ENCODE peak calls at places on chromosome 16, in six cellular contexts. One of them, this sample, is unnamed.

GRCh38 chr16:71870818-71871217 is 13.2 kb downstream of the ZNF821 start:
- DNase-seq in posterior vena cava: no peak
- DNase-seq in choroid plexus epithelial cell: no peak
- DNase-seq in brain microvascular endothelial cell: no peak
- DNase-seq in A673: no peak
- DNase-seq in HEK293T: no peak
- DNase-seq in this sample: no peak

GRCh38 chr16:53085539-53086450 is 31.0 kb downstream of the CHD9 start:
- DNase-seq in posterior vena cava: no peak
- DNase-seq in choroid plexus epithelial cell: peak; percentile 28
- DNase-seq in brain microvascular endothelial cell: no peak
- DNase-seq in A673: peak; percentile 92
- DNase-seq in HEK293T: no peak
- DNase-seq in this sample: no peak

GRCh38 chr16:65904361-65904760 is 462.1 kb upstream of the CDH5 start:
- DNase-seq in posterior vena cava: no peak
- DNase-seq in choroid plexus epithelial cell: no peak
- DNase-seq in brain microvascular endothelial cell: no peak
- DNase-seq in A673: no peak
- DNase-seq in HEK293T: no peak
- DNase-seq in this sample: no peak

GRCh38 chr16:56332464-56333079 is 92.8 kb downstream of the AMFR start:
- DNase-seq in posterior vena cava: peak; percentile 92
- DNase-seq in choroid plexus epithelial cell: peak; percentile 55
- DNase-seq in brain microvascular endothelial cell: peak; percentile 35
- DNase-seq in A673: no peak
- DNase-seq in HEK293T: peak; percentile 17
- DNase-seq in this sample: peak; percentile 18

GRCh38 chr16:88063201-88063773 is 112.1 kb downstream of the BANP start:
- DNase-seq in posterior vena cava: peak; percentile 85
- DNase-seq in choroid plexus epithelial cell: peak; percentile 74
- DNase-seq in brain microvascular endothelial cell: peak; percentile 51
- DNase-seq in A673: no peak
- DNase-seq in HEK293T: no peak
- DNase-seq in this sample: peak; percentile 82

GRCh38 chr16:81697886-81698635 is 81.0 kb upstream of the PLCG2 start:
- DNase-seq in posterior vena cava: no peak
- DNase-seq in choroid plexus epithelial cell: no peak
- DNase-seq in brain microvascular endothelial cell: no peak
- DNase-seq in A673: no peak
- DNase-seq in HEK293T: no peak
- DNase-seq in this sample: peak; percentile 22

GRCh38 chr16:89770367-89770766 is 46.1 kb downstream of the FANCA start:
- DNase-seq in posterior vena cava: no peak
- DNase-seq in choroid plexus epithelial cell: no peak
- DNase-seq in brain microvascular endothelial cell: no peak
- DNase-seq in A673: no peak
- DNase-seq in HEK293T: no peak
- DNase-seq in this sample: no peak

GRCh38 chr16:81581107-81581506 is 136.5 kb downstream of the CMIP start:
- DNase-seq in posterior vena cava: no peak
- DNase-seq in choroid plexus epithelial cell: no peak
- DNase-seq in brain microvascular endothelial cell: no peak
- DNase-seq in A673: no peak
- DNase-seq in HEK293T: no peak
- DNase-seq in this sample: peak; percentile 68

GRCh38 chr16:72862090-72862489 is 185.8 kb downstream of the ZFHX3 start:
- DNase-seq in posterior vena cava: no peak
- DNase-seq in choroid plexus epithelial cell: no peak
- DNase-seq in brain microvascular endothelial cell: no peak
- DNase-seq in A673: no peak
- DNase-seq in HEK293T: no peak
- DNase-seq in this sample: no peak

GRCh38 chr16:19463468-19464315 is 46.0 kb downstream of the TMC5 start:
- DNase-seq in posterior vena cava: no peak
- DNase-seq in choroid plexus epithelial cell: no peak
- DNase-seq in brain microvascular endothelial cell: no peak
- DNase-seq in A673: no peak
- DNase-seq in HEK293T: no peak
- DNase-seq in this sample: no peak

GRCh38 chr16:57619606-57620315 is 8.7 kb upstream of the ADGRG1 start:
- DNase-seq in posterior vena cava: peak; percentile 71
- DNase-seq in choroid plexus epithelial cell: no peak
- DNase-seq in brain microvascular endothelial cell: no peak
- DNase-seq in A673: no peak
- DNase-seq in HEK293T: no peak
- DNase-seq in this sample: no peak

GRCh38 chr16:17481741-17482140 is 11.0 kb upstream of the XYLT1 start:
- DNase-seq in posterior vena cava: no peak
- DNase-seq in choroid plexus epithelial cell: no peak
- DNase-seq in brain microvascular endothelial cell: no peak
- DNase-seq in A673: no peak
- DNase-seq in HEK293T: no peak
- DNase-seq in this sample: no peak

GRCh38 chr16:4116328-4117249 is at the start of gene ADCY9:
- DNase-seq in posterior vena cava: peak; percentile 93
- DNase-seq in choroid plexus epithelial cell: peak; percentile 70
- DNase-seq in brain microvascular endothelial cell: no peak
- DNase-seq in A673: peak; percentile 90
- DNase-seq in HEK293T: peak; percentile 96
- DNase-seq in this sample: peak; percentile 71

GRCh38 chr16:2767140-2767731 is 9.8 kb downstream of the ELOB start:
- DNase-seq in posterior vena cava: peak; percentile 73
- DNase-seq in choroid plexus epithelial cell: no peak
- DNase-seq in brain microvascular endothelial cell: no peak
- DNase-seq in A673: no peak
- DNase-seq in HEK293T: no peak
- DNase-seq in this sample: no peak

GRCh38 chr16:48949636-48950035 is 332.0 kb downstream of the CBLN1 start:
- DNase-seq in posterior vena cava: no peak
- DNase-seq in choroid plexus epithelial cell: no peak
- DNase-seq in brain microvascular endothelial cell: no peak
- DNase-seq in A673: no peak
- DNase-seq in HEK293T: no peak
- DNase-seq in this sample: peak; percentile 32

GRCh38 chr16:23284584-23284983 is 17.5 kb upstream of the SCNN1B start:
- DNase-seq in posterior vena cava: no peak
- DNase-seq in choroid plexus epithelial cell: no peak
- DNase-seq in brain microvascular endothelial cell: no peak
- DNase-seq in A673: no peak
- DNase-seq in HEK293T: no peak
- DNase-seq in this sample: no peak

GRCh38 chr16:1413684-1414531 is 596 bp downstream of the UNKL start:
- DNase-seq in posterior vena cava: no peak
- DNase-seq in choroid plexus epithelial cell: peak; percentile 61
- DNase-seq in brain microvascular endothelial cell: peak; percentile 27
- DNase-seq in A673: peak; percentile 74
- DNase-seq in HEK293T: peak; percentile 60
- DNase-seq in this sample: peak; percentile 8

GRCh38 chr16:75494184-75494583 is 1.1 kb downstream of the CHST6 start:
- DNase-seq in posterior vena cava: no peak
- DNase-seq in choroid plexus epithelial cell: no peak
- DNase-seq in brain microvascular endothelial cell: no peak
- DNase-seq in A673: no peak
- DNase-seq in HEK293T: no peak
- DNase-seq in this sample: no peak

GRCh38 chr16:83898463-83899271 is at the start of gene MLYCD:
- DNase-seq in posterior vena cava: peak; percentile 94
- DNase-seq in choroid plexus epithelial cell: peak; percentile 64
- DNase-seq in brain microvascular endothelial cell: peak; percentile 26
- DNase-seq in A673: peak; percentile 78
- DNase-seq in HEK293T: peak; percentile 91
- DNase-seq in this sample: peak; percentile 36

GRCh38 chr16:77437859-77438258 is 3.0 kb upstream of the ADAMTS18 start:
- DNase-seq in posterior vena cava: no peak
- DNase-seq in choroid plexus epithelial cell: peak; percentile 74
- DNase-seq in brain microvascular endothelial cell: peak; percentile 56
- DNase-seq in A673: peak; percentile 3
- DNase-seq in HEK293T: no peak
- DNase-seq in this sample: peak; percentile 3